ENCODE peak calls at places on chromosomes 7 and 10, in six cellular contexts. H is IMR-90, W is fibroblast of lung, X is K562, V is kidney, Q is adipocyte. D is an unnamed sample.

GRCh38 chr7:143285454-143285756 is 647 bp downstream of the TMEM139 start:
- DNase-seq in H (no peak), W (no peak), X (no peak), V (peak; percentile 88), Q (no peak), D (peak; percentile 43)

GRCh38 chr10:29691564-29692064 is 56.8 kb upstream of the SVIL start:
- DNase-seq in H (peak; percentile 55), W (peak; percentile 94), X (no peak), V (no peak), Q (no peak), D (no peak)

GRCh38 chr10:3895045-3895609 is 110.1 kb upstream of the KLF6 start:
- DNase-seq in H (peak; percentile 63), W (peak; percentile 72), X (no peak), V (no peak), Q (no peak), D (peak; percentile 80)

GRCh38 chr10:116274141-116274861 is 1.3 kb upstream of the GFRA1 start:
- DNase-seq in H (no peak), W (peak; percentile 29), X (no peak), V (peak; percentile 79), Q (peak; percentile 44), D (no peak)

GRCh38 chr7:101560856-101561255 is 68.2 kb downstream of the MYL10 start:
- DNase-seq in H (no peak), W (no peak), X (peak; percentile 12), V (peak; percentile 43), Q (no peak), D (no peak)

GRCh38 chr7:35700327-35700726 is 5.4 kb upstream of the HERPUD2 start:
- DNase-seq in H (no peak), W (no peak), X (no peak), V (no peak), Q (no peak), D (no peak)

GRCh38 chr7:92622680-92623079 is 32.5 kb upstream of the FAM133B start:
- DNase-seq in H (no peak), W (no peak), X (no peak), V (no peak), Q (no peak), D (no peak)

GRCh38 chr7:87886875-87887274 is 10.6 kb downstream of the DBF4 start:
- DNase-seq in H (peak; percentile 56), W (peak; percentile 33), X (no peak), V (no peak), Q (peak; percentile 85), D (peak; percentile 7)

GRCh38 chr10:110156046-110156445 is 51.4 kb upstream of the MXI1 start:
- DNase-seq in H (no peak), W (no peak), X (no peak), V (no peak), Q (no peak), D (no peak)

GRCh38 chr7:81190997-81191747 is 272.3 kb upstream of the SEMA3C start:
- DNase-seq in H (peak; percentile 56), W (peak; percentile 74), X (no peak), V (no peak), Q (peak; percentile 49), D (peak; percentile 74)

GRCh38 chr7:100710452-100710851 is 4.5 kb downstream of the POP7 start:
- DNase-seq in H (no peak), W (no peak), X (no peak), V (no peak), Q (no peak), D (no peak)

GRCh38 chr7:27190284-27190748 is 5.3 kb upstream of the HOXA11 start:
- DNase-seq in H (no peak), W (no peak), X (no peak), V (no peak), Q (no peak), D (no peak)

GRCh38 chr7:91050677-91051076 is 213.6 kb upstream of the FZD1 start:
- DNase-seq in H (no peak), W (no peak), X (no peak), V (no peak), Q (no peak), D (no peak)

GRCh38 chr7:45176886-45177731 is 19.5 kb downstream of the RAMP3 start:
- DNase-seq in H (no peak), W (no peak), X (no peak), V (peak; percentile 66), Q (no peak), D (no peak)

GRCh38 chr7:144720139-144720538 is 115.7 kb downstream of the TPK1 start:
- DNase-seq in H (no peak), W (peak; percentile 6), X (no peak), V (no peak), Q (no peak), D (peak; percentile 88)

GRCh38 chr10:12902135-12902572 is 99.4 kb downstream of the CCDC3 start:
- DNase-seq in H (peak; percentile 64), W (peak; percentile 47), X (peak; percentile 69), V (no peak), Q (peak; percentile 84), D (peak; percentile 41)

GRCh38 chr10:48474764-48475365 is 130.0 kb downstream of the ARHGAP22 start:
- DNase-seq in H (no peak), W (no peak), X (no peak), V (no peak), Q (no peak), D (no peak)

GRCh38 chr10:689433-690226 is at the start of gene DIP2C:
- DNase-seq in H (peak; percentile 77), W (peak; percentile 80), X (no peak), V (peak; percentile 92), Q (peak; percentile 94), D (peak; percentile 47)

GRCh38 chr7:18638594-18639452 is 143.3 kb downstream of the HDAC9 start:
- DNase-seq in H (peak; percentile 64), W (peak; percentile 44), X (no peak), V (no peak), Q (peak; percentile 72), D (peak; percentile 17)

DNA sequence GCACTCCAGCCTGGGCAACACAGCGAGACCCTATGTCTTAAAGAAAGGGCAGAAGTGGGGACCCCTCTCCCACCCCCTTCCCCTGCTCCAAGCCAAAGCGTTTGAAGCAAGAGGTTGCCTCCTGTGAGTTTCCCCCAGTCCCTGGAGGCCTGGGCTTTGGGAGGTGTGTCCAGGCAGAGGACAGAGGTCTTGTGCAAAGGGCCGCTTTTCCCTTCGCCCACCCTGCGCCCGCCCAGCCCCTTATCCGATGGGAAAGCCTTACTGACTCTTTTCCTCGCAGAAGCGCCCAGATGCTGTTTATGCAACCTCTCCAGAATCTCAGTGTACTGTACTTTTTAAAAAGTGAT is 50.6 kb upstream of the GTF2I start:
- DNase-seq in H (no peak), W (no peak), X (no peak), V (no peak), Q (no peak), D (no peak)
- H3K9ac ChIP-seq in H (no peak overlapping the region), W (peak overlapping the region; percentile 23), X (no peak overlapping the region), V (no peak overlapping the region), Q (peak overlapping the region; percentile 56), D (no peak overlapping the region)

GRCh38 chr10:62047240-62047897 is 145.9 kb downstream of the ARID5B start:
- DNase-seq in H (peak; percentile 81), W (peak; percentile 81), X (no peak), V (no peak), Q (no peak), D (no peak)

GRCh38 chr10:62048919-62049636 is 147.6 kb downstream of the ARID5B start:
- DNase-seq in H (peak; percentile 99), W (peak; percentile 99), X (peak; percentile 48), V (peak; percentile 94), Q (peak; percentile 96), D (peak; percentile 95)

GRCh38 chr10:62047960-62048383 is 146.5 kb downstream of the ARID5B start:
- DNase-seq in H (no peak), W (peak; percentile 38), X (no peak), V (no peak), Q (peak; percentile 45), D (peak; percentile 68)

GRCh38 chr10:62049815-62050626 is 148.5 kb downstream of the ARID5B start:
- DNase-seq in H (no peak), W (peak; percentile 24), X (no peak), V (no peak), Q (peak; percentile 49), D (no peak)

GRCh38 chr10:62048473-62048872 is 147.0 kb downstream of the ARID5B start:
- DNase-seq in H (no peak), W (no peak), X (no peak), V (no peak), Q (peak; percentile 34), D (no peak)
- H3K9ac ChIP-seq in H (peak overlapping the region; percentile 45), W (peak overlapping the region; percentile 50), X (no peak overlapping the region), V (no peak overlapping the region), Q (peak overlapping the region; percentile 100), D (peak overlapping the region; percentile 88)

GRCh38 chr7:96982586-96982985 is 22.8 kb upstream of the DLX6 start:
- DNase-seq in H (no peak), W (no peak), X (no peak), V (no peak), Q (no peak), D (no peak)

GRCh38 chr7:96989241-96989858 is 16.0 kb upstream of the DLX6 start:
- DNase-seq in H (no peak), W (no peak), X (no peak), V (no peak), Q (no peak), D (no peak)

GRCh38 chr7:96986901-96987300 is 18.5 kb upstream of the DLX6 start:
- DNase-seq in H (no peak), W (no peak), X (no peak), V (no peak), Q (no peak), D (no peak)

GRCh38 chr7:96987719-96988118 is 17.6 kb upstream of the DLX6 start:
- DNase-seq in H (no peak), W (no peak), X (no peak), V (no peak), Q (no peak), D (no peak)

DNA sequence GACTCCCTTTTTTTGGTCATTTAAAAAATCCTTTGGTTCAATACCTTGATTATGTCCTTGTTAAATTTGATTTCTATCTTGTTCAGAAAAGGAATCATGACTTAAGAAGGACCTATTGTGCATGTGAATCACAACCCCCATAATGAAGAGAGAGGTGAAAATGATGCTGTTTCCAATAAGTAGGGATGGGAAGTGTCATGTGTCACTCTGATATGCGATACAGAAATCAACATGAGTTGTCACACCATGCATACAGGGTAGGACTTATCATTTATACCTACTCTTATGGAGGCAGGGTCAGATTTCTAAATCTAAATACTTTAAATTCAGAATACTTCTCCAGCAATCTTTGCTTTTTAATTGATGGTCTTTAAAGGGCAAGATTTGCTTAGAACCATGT is 19.4 kb upstream of the DLX6 start:
- DNase-seq in H (no peak), W (no peak), X (no peak), V (no peak), Q (no peak), D (no peak)
- H3K9ac ChIP-seq in H (no peak overlapping the region), W (no peak overlapping the region), X (no peak overlapping the region), V (no peak overlapping the region), Q (no peak overlapping the region), D (no peak overlapping the region)

DNA sequence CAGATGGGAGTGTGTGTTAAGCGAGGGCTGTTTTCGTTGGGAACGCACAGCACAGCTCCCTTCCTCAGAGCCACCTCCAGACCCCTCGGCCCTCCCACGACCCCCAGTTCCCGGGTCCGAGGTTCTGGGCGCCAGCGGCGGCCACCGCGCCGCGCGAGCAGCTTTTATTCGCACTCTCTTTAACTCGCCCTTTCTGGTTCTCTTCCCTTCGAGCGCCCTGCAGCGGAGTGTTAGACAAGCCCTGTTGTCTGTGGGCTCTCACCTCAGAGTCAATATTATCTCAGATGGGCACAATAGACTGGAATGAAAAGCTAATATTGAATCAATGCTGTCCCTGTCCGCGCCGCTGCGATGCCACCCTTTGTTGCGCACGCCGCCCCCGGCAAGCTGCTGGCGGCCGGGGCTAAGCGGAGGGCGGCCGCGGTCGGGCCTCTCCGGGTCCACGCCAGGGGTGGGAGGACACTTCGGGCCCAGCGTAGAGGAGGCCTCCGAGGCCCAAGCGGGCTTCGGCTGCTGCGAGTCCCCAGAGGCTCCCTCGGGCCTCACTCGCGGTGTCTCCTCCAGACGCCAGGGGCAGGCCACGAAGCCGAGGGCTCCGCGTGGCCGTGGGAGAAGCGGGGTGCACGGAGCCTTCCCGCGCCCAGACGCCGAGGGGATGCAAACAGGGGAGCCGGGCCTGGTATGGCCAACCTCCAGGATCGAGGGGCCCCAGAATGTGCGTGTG is 8.1 kb upstream of the EMX2 start:
- DNase-seq in H (no peak), W (no peak), X (no peak), V (no peak), Q (no peak), D (no peak)
- H3K9ac ChIP-seq in H (no peak overlapping the region), W (no peak overlapping the region), X (no peak overlapping the region), V (peak overlapping the region; percentile 33), Q (peak overlapping the region; percentile 82), D (no peak overlapping the region)

D was measured in mammary epithelial cell.